ENCODE peak calls at places on chromosomes 12 and 14, in ten cellular contexts. V is PC-3, N is uterus, U is lower leg skin, J is body of pancreas, Y is GM06990, R is tibial nerve, B is AG04450, C is lung, F is psoas muscle. M is an unnamed sample.

GRCh38 chr14:60736494-60736893 is 1.9 kb downstream of the MNAT1 start:
- DNase-seq in U (no peak), N (no peak), J (no peak), C (no peak), Y (no peak), B (no peak), V (peak; percentile 92), R (no peak), F (no peak), M (peak; percentile 82)

GRCh38 chr14:26963696-26964095 is 365.9 kb upstream of the NOVA1 start:
- DNase-seq in B (no peak), N (peak; percentile 37), C (no peak), Y (no peak), R (no peak), J (no peak), U (peak; percentile 57), V (peak; percentile 6), F (no peak), M (no peak)

GRCh38 chr12:76085159-76085868 is 829 bp upstream of the NAP1L1 start:
- DNase-seq in B (no peak), Y (peak; percentile 19), N (no peak), C (no peak), J (no peak), R (no peak), F (no peak), U (no peak), V (no peak), M (peak; percentile 22)

GRCh38 chr14:91899213-91899612 is 31.9 kb upstream of the TC2N start:
- DNase-seq in J (peak; percentile 93), Y (no peak), N (no peak), C (no peak), R (no peak), F (no peak), U (no peak), V (peak; percentile 68), B (no peak), M (peak; percentile 42)

GRCh38 chr12:56079729-56080555 is at the start of gene ERBB3:
- DNase-seq in Y (peak; percentile 41), B (peak; percentile 42), F (peak; percentile 82), J (peak; percentile 89), U (peak; percentile 77), V (peak; percentile 89), R (peak; percentile 41), N (peak; percentile 76), C (peak; percentile 85), M (peak; percentile 95)

GRCh38 chr14:63438065-63438757 is 105.0 kb downstream of the PPP2R5E start:
- DNase-seq in F (peak; percentile 33), Y (no peak), B (peak; percentile 73), N (peak; percentile 73), V (peak; percentile 98), J (peak; percentile 78), U (peak; percentile 58), R (no peak), C (peak; percentile 59), M (peak; percentile 94)

GRCh38 chr14:100622234-100622633 is 35.0 kb upstream of the BEGAIN start:
- DNase-seq in B (no peak), R (no peak), C (no peak), V (no peak), N (peak; percentile 8), F (no peak), U (no peak), Y (no peak), J (no peak), M (peak; percentile 5)

GRCh38 chr12:94980577-94980976 is 22.9 kb downstream of the NDUFA12 start:
- DNase-seq in R (no peak), N (no peak), V (peak; percentile 2), F (no peak), B (no peak), J (no peak), Y (no peak), U (no peak), C (no peak), M (no peak)

GRCh38 chr12:131618303-131618658 is 92.6 kb upstream of the SFSWAP start:
- DNase-seq in C (no peak), U (no peak), V (peak; percentile 41), J (no peak), Y (no peak), N (no peak), R (no peak), F (no peak), B (no peak), M (no peak)

GRCh38 chr14:96455588-96455987 is 46.6 kb upstream of the PAPOLA start:
- DNase-seq in R (no peak), C (no peak), B (no peak), V (no peak), Y (no peak), U (no peak), J (no peak), F (no peak), N (no peak), M (no peak)

GRCh38 chr12:116717466-116718457 is 20.1 kb downstream of the SPRING1 start:
- DNase-seq in F (peak; percentile 84), Y (no peak), R (peak; percentile 49), C (no peak), J (peak; percentile 32), U (peak; percentile 52), B (no peak), V (no peak), N (peak; percentile 77), M (no peak)
- H3K4me3 ChIP-seq in F (peak overlapping the region; percentile 57), Y (no peak overlapping the region), R (no peak overlapping the region), C (no peak overlapping the region), J (no peak overlapping the region), U (no peak overlapping the region), B (no peak overlapping the region), V (no peak overlapping the region), N (no peak overlapping the region), M (no peak overlapping the region)

DNA sequence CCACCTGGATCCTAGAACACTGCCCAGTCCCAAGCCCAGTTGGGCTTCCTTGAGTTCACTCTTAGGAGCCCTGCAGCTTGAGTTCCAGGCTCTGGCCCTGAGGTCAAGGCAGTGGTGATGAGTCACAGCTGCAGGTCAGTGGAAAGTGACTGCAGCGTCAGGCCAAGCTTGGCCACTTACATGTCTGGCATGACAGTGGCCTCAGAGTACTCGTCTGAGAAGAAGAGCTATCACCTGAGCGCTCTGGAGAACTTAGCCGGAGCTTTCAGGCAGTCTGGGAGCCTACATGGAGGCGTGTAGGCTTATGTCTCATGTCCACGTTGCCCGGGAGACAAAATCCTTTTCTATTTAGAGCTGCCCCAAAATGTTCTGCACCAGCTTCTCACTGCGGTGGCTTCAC is 75.6 kb downstream of the ARL6IP4 start:
- DNase-seq in U (no peak), B (no peak), J (no peak), N (no peak), V (no peak), Y (no peak), R (no peak), C (no peak), F (no peak), M (no peak)
- TF ChIP-seq CTCF in U (no peak), B (no peak), J (no peak), N (no peak), V (no peak), Y (no peak), R (no peak), C (no peak), F (no peak), M (no peak)

GRCh38 chr12:49367381-49368239 is at the start of gene SPATS2:
- DNase-seq in V (no peak), N (no peak), R (peak; percentile 82), Y (no peak), U (peak; percentile 92), J (peak; percentile 35), C (peak; percentile 91), F (peak; percentile 95), B (no peak), M (no peak)

GRCh38 chr12:49366652-49367380 is 446 bp upstream of the SPATS2 start:
- DNase-seq in Y (peak; percentile 98), J (peak; percentile 91), R (peak; percentile 63), U (peak; percentile 78), C (peak; percentile 87), F (peak; percentile 93), N (peak; percentile 95), V (peak; percentile 95), B (peak; percentile 83), M (peak; percentile 92)

GRCh38 chr12:49370539-49370938 is 3.3 kb downstream of the SPATS2 start:
- DNase-seq in Y (no peak), J (no peak), B (no peak), C (no peak), N (no peak), R (no peak), V (no peak), U (no peak), F (no peak), M (no peak)

GRCh38 chr12:49369723-49370145 is 2.5 kb downstream of the SPATS2 start:
- DNase-seq in Y (no peak), R (no peak), V (peak; percentile 61), U (no peak), J (peak; percentile 66), B (no peak), N (peak; percentile 27), F (peak; percentile 34), C (no peak), M (peak; percentile 52)

GRCh38 chr12:49368240-49368600 is 958 bp downstream of the SPATS2 start:
- DNase-seq in R (no peak), V (no peak), C (no peak), F (no peak), B (no peak), U (no peak), J (no peak), Y (no peak), N (no peak), M (no peak)
- H3K4me3 ChIP-seq in R (peak overlapping the region; percentile 98), V (peak overlapping the region; percentile 85), C (no peak overlapping the region), F (peak overlapping the region; percentile 70), B (peak overlapping the region; percentile 68), U (no peak overlapping the region), J (no peak overlapping the region), Y (peak overlapping the region; percentile 94), N (peak overlapping the region; percentile 95), M (peak overlapping the region; percentile 81)

DNA sequence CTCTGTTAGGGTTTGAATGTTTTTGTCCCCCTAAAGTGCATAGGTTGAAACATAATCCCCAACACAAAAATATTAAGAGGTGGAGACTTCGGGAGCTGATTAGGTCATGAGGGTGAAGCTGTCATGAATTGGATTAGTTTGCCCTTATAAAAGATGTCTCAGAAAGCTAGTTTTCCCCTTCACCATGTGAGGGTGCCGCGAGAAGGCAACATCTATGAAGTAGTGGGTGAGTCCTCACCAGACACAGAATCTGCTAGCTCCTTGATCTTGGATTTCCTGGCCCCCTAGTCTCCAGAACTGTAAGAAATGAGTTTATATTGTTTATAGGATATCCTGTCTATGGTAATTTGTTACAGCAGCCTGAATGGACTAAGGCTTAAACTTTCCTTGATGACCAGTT is 301.5 kb upstream of the ATP2B1 start:
- DNase-seq in C (no peak), V (no peak), U (no peak), R (no peak), Y (no peak), B (no peak), F (no peak), N (no peak), J (no peak), M (no peak)
- TF ChIP-seq CTCF in C (no peak), V (peak; percentile 31), U (no peak), R (no peak), Y (no peak), B (no peak), F (no peak), N (no peak), J (no peak), M (no peak)

GRCh38 chr14:64637735-64638473 is 66.3 kb upstream of the PLEKHG3 start:
- DNase-seq in J (no peak), N (peak; percentile 2), F (no peak), B (no peak), U (no peak), R (no peak), Y (no peak), V (no peak), C (no peak), M (peak; percentile 32)
- H3K4me3 ChIP-seq in J (no peak overlapping the region), N (no peak overlapping the region), F (no peak overlapping the region), B (no peak overlapping the region), U (no peak overlapping the region), R (no peak overlapping the region), Y (no peak overlapping the region), V (no peak overlapping the region), C (no peak overlapping the region), M (no peak overlapping the region)